ENCODE peak calls at places on chromosome 7, in five cellular contexts. One of them, this sample, is unnamed.

GRCh38 chr7:98831641-98832221 is 38.1 kb downstream of the TMEM130 start:
- DNase-seq in RCC 7860: no peak
- DNase-seq in astrocyte of the hippocampus: no peak
- DNase-seq in activated T-helper 9 cell treated with anti-CD3 and anti-CD28 coated beads, Interleukin-2, amount 50 U/mL, for 16 hours: peak; percentile 9
- DNase-seq in GM13977: no peak
- DNase-seq in this sample: no peak

GRCh38 chr7:1716263-1717094 is 46.4 kb downstream of the ELFN1 start:
- DNase-seq in GM13977: no peak
- DNase-seq in activated T-helper 9 cell treated with anti-CD3 and anti-CD28 coated beads, Interleukin-2, amount 50 U/mL, for 16 hours: no peak
- DNase-seq in astrocyte of the hippocampus: peak; percentile 42
- DNase-seq in RCC 7860: peak; percentile 53
- DNase-seq in this sample: no peak

GRCh38 chr7:137579913-137580640 is 236.5 kb upstream of the PTN start:
- DNase-seq in astrocyte of the hippocampus: peak; percentile 78
- DNase-seq in activated T-helper 9 cell treated with anti-CD3 and anti-CD28 coated beads, Interleukin-2, amount 50 U/mL, for 16 hours: no peak
- DNase-seq in GM13977: no peak
- DNase-seq in RCC 7860: peak; percentile 87
- DNase-seq in this sample: peak; percentile 44

GRCh38 chr7:98913026-98913425 is 34.7 kb downstream of the TRRAP start:
- DNase-seq in RCC 7860: no peak
- DNase-seq in astrocyte of the hippocampus: no peak
- DNase-seq in activated T-helper 9 cell treated with anti-CD3 and anti-CD28 coated beads, Interleukin-2, amount 50 U/mL, for 16 hours: no peak
- DNase-seq in GM13977: no peak
- DNase-seq in this sample: no peak

GRCh38 chr7:147240468-147240867 is 1123.9 kb downstream of the CNTNAP2 start:
- DNase-seq in GM13977: no peak
- DNase-seq in activated T-helper 9 cell treated with anti-CD3 and anti-CD28 coated beads, Interleukin-2, amount 50 U/mL, for 16 hours: no peak
- DNase-seq in RCC 7860: no peak
- DNase-seq in astrocyte of the hippocampus: no peak
- DNase-seq in this sample: no peak

GRCh38 chr7:11458736-11459483 is 373.1 kb downstream of the THSD7A start:
- DNase-seq in activated T-helper 9 cell treated with anti-CD3 and anti-CD28 coated beads, Interleukin-2, amount 50 U/mL, for 16 hours: no peak
- DNase-seq in GM13977: no peak
- DNase-seq in astrocyte of the hippocampus: peak; percentile 76
- DNase-seq in RCC 7860: peak; percentile 13
- DNase-seq in this sample: peak; percentile 93

GRCh38 chr7:151133266-151133985 is 34.1 kb downstream of the GBX1 start:
- DNase-seq in astrocyte of the hippocampus: no peak
- DNase-seq in RCC 7860: no peak
- DNase-seq in activated T-helper 9 cell treated with anti-CD3 and anti-CD28 coated beads, Interleukin-2, amount 50 U/mL, for 16 hours: no peak
- DNase-seq in GM13977: no peak
- DNase-seq in this sample: no peak

GRCh38 chr7:33534830-33535229 is 370.5 kb upstream of the BMPER start:
- DNase-seq in RCC 7860: no peak
- DNase-seq in GM13977: no peak
- DNase-seq in activated T-helper 9 cell treated with anti-CD3 and anti-CD28 coated beads, Interleukin-2, amount 50 U/mL, for 16 hours: no peak
- DNase-seq in astrocyte of the hippocampus: peak; percentile 56
- DNase-seq in this sample: no peak

GRCh38 chr7:95772298-95772770 is at the start of gene DYNC1I1:
- DNase-seq in astrocyte of the hippocampus: peak; percentile 80
- DNase-seq in activated T-helper 9 cell treated with anti-CD3 and anti-CD28 coated beads, Interleukin-2, amount 50 U/mL, for 16 hours: no peak
- DNase-seq in GM13977: peak; percentile 78
- DNase-seq in RCC 7860: peak; percentile 75
- DNase-seq in this sample: peak; percentile 46

GRCh38 chr7:80361948-80362347 is 149.9 kb downstream of the GNAT3 start:
- DNase-seq in activated T-helper 9 cell treated with anti-CD3 and anti-CD28 coated beads, Interleukin-2, amount 50 U/mL, for 16 hours: no peak
- DNase-seq in GM13977: no peak
- DNase-seq in RCC 7860: no peak
- DNase-seq in astrocyte of the hippocampus: no peak
- DNase-seq in this sample: no peak

GRCh38 chr7:85821926-85822325 is 635.1 kb upstream of the SEMA3D start:
- DNase-seq in astrocyte of the hippocampus: no peak
- DNase-seq in RCC 7860: no peak
- DNase-seq in activated T-helper 9 cell treated with anti-CD3 and anti-CD28 coated beads, Interleukin-2, amount 50 U/mL, for 16 hours: no peak
- DNase-seq in GM13977: no peak
- DNase-seq in this sample: no peak

GRCh38 chr7:43135129-43135528 is 22.7 kb downstream of the HECW1 start:
- DNase-seq in RCC 7860: peak; percentile 53
- DNase-seq in GM13977: no peak
- DNase-seq in activated T-helper 9 cell treated with anti-CD3 and anti-CD28 coated beads, Interleukin-2, amount 50 U/mL, for 16 hours: no peak
- DNase-seq in astrocyte of the hippocampus: no peak
- DNase-seq in this sample: no peak

GRCh38 chr7:140754506-140754905 is 58.0 kb downstream of the NDUFB2 start:
- DNase-seq in activated T-helper 9 cell treated with anti-CD3 and anti-CD28 coated beads, Interleukin-2, amount 50 U/mL, for 16 hours: no peak
- DNase-seq in astrocyte of the hippocampus: peak; percentile 17
- DNase-seq in GM13977: no peak
- DNase-seq in RCC 7860: no peak
- DNase-seq in this sample: no peak

GRCh38 chr7:525740-526139 is 6.1 kb upstream of the PDGFA start:
- DNase-seq in astrocyte of the hippocampus: no peak
- DNase-seq in activated T-helper 9 cell treated with anti-CD3 and anti-CD28 coated beads, Interleukin-2, amount 50 U/mL, for 16 hours: no peak
- DNase-seq in RCC 7860: no peak
- DNase-seq in GM13977: no peak
- DNase-seq in this sample: no peak

GRCh38 chr7:137609500-137609899 is 237.3 kb downstream of the DGKI start:
- DNase-seq in GM13977: no peak
- DNase-seq in RCC 7860: no peak
- DNase-seq in astrocyte of the hippocampus: peak; percentile 42
- DNase-seq in activated T-helper 9 cell treated with anti-CD3 and anti-CD28 coated beads, Interleukin-2, amount 50 U/mL, for 16 hours: no peak
- DNase-seq in this sample: no peak

GRCh38 chr7:63067897-63068585 is 930.6 kb upstream of the ZNF722 start:
- DNase-seq in activated T-helper 9 cell treated with anti-CD3 and anti-CD28 coated beads, Interleukin-2, amount 50 U/mL, for 16 hours: no peak
- DNase-seq in RCC 7860: no peak
- DNase-seq in GM13977: no peak
- DNase-seq in astrocyte of the hippocampus: no peak
- DNase-seq in this sample: no peak

GRCh38 chr7:100546868-100547800 is 8.1 kb downstream of the AGFG2 start:
- DNase-seq in GM13977: no peak
- DNase-seq in astrocyte of the hippocampus: peak; percentile 20
- DNase-seq in activated T-helper 9 cell treated with anti-CD3 and anti-CD28 coated beads, Interleukin-2, amount 50 U/mL, for 16 hours: no peak
- DNase-seq in RCC 7860: no peak
- DNase-seq in this sample: no peak

GRCh38 chr7:70700055-70700934 is 431.6 kb upstream of the GALNT17 start:
- DNase-seq in GM13977: no peak
- DNase-seq in RCC 7860: no peak
- DNase-seq in activated T-helper 9 cell treated with anti-CD3 and anti-CD28 coated beads, Interleukin-2, amount 50 U/mL, for 16 hours: no peak
- DNase-seq in astrocyte of the hippocampus: peak; percentile 30
- DNase-seq in this sample: no peak

GRCh38 chr7:69256634-69257081 is 341.6 kb upstream of the AUTS2 start:
- DNase-seq in activated T-helper 9 cell treated with anti-CD3 and anti-CD28 coated beads, Interleukin-2, amount 50 U/mL, for 16 hours: no peak
- DNase-seq in RCC 7860: no peak
- DNase-seq in GM13977: no peak
- DNase-seq in astrocyte of the hippocampus: peak; percentile 82
- DNase-seq in this sample: peak; percentile 97

GRCh38 chr7:2539031-2540028 is 16.0 kb downstream of the BRAT1 start:
- DNase-seq in GM13977: no peak
- DNase-seq in activated T-helper 9 cell treated with anti-CD3 and anti-CD28 coated beads, Interleukin-2, amount 50 U/mL, for 16 hours: no peak
- DNase-seq in astrocyte of the hippocampus: no peak
- DNase-seq in RCC 7860: no peak
- DNase-seq in this sample: no peak

GRCh38 chr7:77734590-77735421 is 38.5 kb downstream of the RSBN1L start:
- DNase-seq in RCC 7860: no peak
- DNase-seq in astrocyte of the hippocampus: no peak
- DNase-seq in GM13977: no peak
- DNase-seq in activated T-helper 9 cell treated with anti-CD3 and anti-CD28 coated beads, Interleukin-2, amount 50 U/mL, for 16 hours: no peak
- DNase-seq in this sample: no peak

GRCh38 chr7:51326646-51327286 is 10.2 kb upstream of the COBL start:
- DNase-seq in activated T-helper 9 cell treated with anti-CD3 and anti-CD28 coated beads, Interleukin-2, amount 50 U/mL, for 16 hours: no peak
- DNase-seq in GM13977: no peak
- DNase-seq in RCC 7860: no peak
- DNase-seq in astrocyte of the hippocampus: no peak
- DNase-seq in this sample: no peak

This sample was measured in NCI-H460.